ENCODE peak calls at places on chromosomes 3 and 15, in nine cellular contexts. One of them, this sample, is unnamed.

GRCh38 chr3:48983096-48983495 is 6.9 kb upstream of the P4HTM start:
- DNase-seq in activated naive CD8-positive, alpha-beta T cell treated with anti-CD3 and anti-CD28 coated beads, Interleukin-2, amount 50 U/mL, for 16 hours: no peak
- DNase-seq in left lung: no peak
- DNase-seq in EL: no peak
- DNase-seq in Peyer's patch: no peak
- DNase-seq in left kidney: no peak
- DNase-seq in ACHN: no peak
- DNase-seq in PC-3: no peak
- DNase-seq in EH: no peak
- DNase-seq in this sample: no peak

GRCh38 chr3:141380279-141380678 is 12.0 kb downstream of the ZBTB38 start:
- DNase-seq in activated naive CD8-positive, alpha-beta T cell treated with anti-CD3 and anti-CD28 coated beads, Interleukin-2, amount 50 U/mL, for 16 hours: no peak
- DNase-seq in left lung: no peak
- DNase-seq in EL: no peak
- DNase-seq in Peyer's patch: no peak
- DNase-seq in left kidney: no peak
- DNase-seq in ACHN: no peak
- DNase-seq in PC-3: no peak
- DNase-seq in EH: no peak
- DNase-seq in this sample: no peak

GRCh38 chr15:27412413-27412812 is 441.4 kb downstream of the GABRG3 start:
- DNase-seq in activated naive CD8-positive, alpha-beta T cell treated with anti-CD3 and anti-CD28 coated beads, Interleukin-2, amount 50 U/mL, for 16 hours: no peak
- DNase-seq in left lung: no peak
- DNase-seq in EL: no peak
- DNase-seq in Peyer's patch: no peak
- DNase-seq in left kidney: peak
- DNase-seq in ACHN: no peak
- DNase-seq in PC-3: no peak
- DNase-seq in EH: no peak
- DNase-seq in this sample: no peak

GRCh38 chr3:56491566-56491965 is 23.3 kb upstream of the ERC2 start:
- DNase-seq in activated naive CD8-positive, alpha-beta T cell treated with anti-CD3 and anti-CD28 coated beads, Interleukin-2, amount 50 U/mL, for 16 hours: no peak
- DNase-seq in left lung: no peak
- DNase-seq in EL: no peak
- DNase-seq in Peyer's patch: no peak
- DNase-seq in left kidney: no peak
- DNase-seq in ACHN: no peak
- DNase-seq in PC-3: peak
- DNase-seq in EH: no peak
- DNase-seq in this sample: no peak

GRCh38 chr3:17640466-17640865 is 102.0 kb downstream of the TBC1D5 start:
- DNase-seq in activated naive CD8-positive, alpha-beta T cell treated with anti-CD3 and anti-CD28 coated beads, Interleukin-2, amount 50 U/mL, for 16 hours: no peak
- DNase-seq in left lung: no peak
- DNase-seq in EL: no peak
- DNase-seq in Peyer's patch: no peak
- DNase-seq in left kidney: no peak
- DNase-seq in ACHN: peak
- DNase-seq in PC-3: peak
- DNase-seq in EH: peak
- DNase-seq in this sample: no peak

GRCh38 chr15:77739591-77740378 is 107.1 kb upstream of the LINGO1 start:
- DNase-seq in activated naive CD8-positive, alpha-beta T cell treated with anti-CD3 and anti-CD28 coated beads, Interleukin-2, amount 50 U/mL, for 16 hours: no peak
- DNase-seq in left lung: no peak
- DNase-seq in EL: no peak
- DNase-seq in Peyer's patch: no peak
- DNase-seq in left kidney: no peak
- DNase-seq in ACHN: no peak
- DNase-seq in PC-3: no peak
- DNase-seq in EH: no peak
- DNase-seq in this sample: no peak

GRCh38 chr15:71508081-71508682 is 302.2 kb upstream of the NR2E3 start:
- DNase-seq in activated naive CD8-positive, alpha-beta T cell treated with anti-CD3 and anti-CD28 coated beads, Interleukin-2, amount 50 U/mL, for 16 hours: no peak
- DNase-seq in left lung: no peak
- DNase-seq in EL: no peak
- DNase-seq in Peyer's patch: no peak
- DNase-seq in left kidney: no peak
- DNase-seq in ACHN: no peak
- DNase-seq in PC-3: no peak
- DNase-seq in EH: no peak
- DNase-seq in this sample: no peak

GRCh38 chr3:11155341-11156025 is 1.2 kb downstream of the HRH1 start:
- DNase-seq in activated naive CD8-positive, alpha-beta T cell treated with anti-CD3 and anti-CD28 coated beads, Interleukin-2, amount 50 U/mL, for 16 hours: no peak
- DNase-seq in left lung: peak
- DNase-seq in EL: peak
- DNase-seq in Peyer's patch: peak
- DNase-seq in left kidney: peak
- DNase-seq in ACHN: peak
- DNase-seq in PC-3: peak
- DNase-seq in EH: peak
- DNase-seq in this sample: peak

GRCh38 chr15:92521624-92522008 is 127.9 kb downstream of the ST8SIA2 start:
- DNase-seq in activated naive CD8-positive, alpha-beta T cell treated with anti-CD3 and anti-CD28 coated beads, Interleukin-2, amount 50 U/mL, for 16 hours: peak
- DNase-seq in left lung: no peak
- DNase-seq in EL: peak
- DNase-seq in Peyer's patch: peak
- DNase-seq in left kidney: peak
- DNase-seq in ACHN: peak
- DNase-seq in PC-3: peak
- DNase-seq in EH: peak
- DNase-seq in this sample: peak

GRCh38 chr3:46931631-46932441 is 44.7 kb downstream of the CCDC12 start:
- DNase-seq in activated naive CD8-positive, alpha-beta T cell treated with anti-CD3 and anti-CD28 coated beads, Interleukin-2, amount 50 U/mL, for 16 hours: no peak
- DNase-seq in left lung: peak
- DNase-seq in EL: peak
- DNase-seq in Peyer's patch: peak
- DNase-seq in left kidney: peak
- DNase-seq in ACHN: no peak
- DNase-seq in PC-3: peak
- DNase-seq in EH: peak
- DNase-seq in this sample: no peak